ENCODE peak calls at places on chromosomes 2 and 18, in ten cellular contexts. Y, Q, F, U, V, B, R, T, I and J are unnamed samples.

GRCh38 chr2:30234180-30234971 is 3.0 kb downstream of the LBH start:
- DNase-seq in Y (no peak), Q (no peak), F (no peak), U (peak), V (no peak), B (peak), R (no peak), T (no peak), I (no peak), J (no peak)

GRCh38 chr2:5981241-5982055 is 289.3 kb downstream of the SOX11 start:
- DNase-seq in Y (no peak), Q (no peak), F (no peak), U (no peak), V (no peak), B (peak), R (no peak), T (no peak), I (no peak), J (no peak)

GRCh38 chr2:166727105-166727504 is 161.2 kb upstream of the XIRP2 start:
- DNase-seq in Y (no peak), Q (no peak), F (no peak), U (no peak), V (no peak), B (no peak), R (no peak), T (no peak), I (no peak), J (no peak)

GRCh38 chr2:20225294-20226151 is 593 bp upstream of the SDC1 start:
- DNase-seq in Y (no peak), Q (peak), F (peak), U (peak), V (no peak), B (peak), R (peak), T (no peak), I (no peak), J (peak)

GRCh38 chr2:64165696-64166095 is 21.5 kb upstream of the PELI1 start:
- DNase-seq in Y (no peak), Q (no peak), F (no peak), U (no peak), V (no peak), B (no peak), R (no peak), T (no peak), I (peak), J (no peak)

GRCh38 chr2:164773635-164774034 is 68.0 kb downstream of the COBLL1 start:
- DNase-seq in Y (no peak), Q (no peak), F (no peak), U (no peak), V (no peak), B (no peak), R (no peak), T (no peak), I (no peak), J (no peak)

GRCh38 chr2:237708961-237709360 is 81.6 kb downstream of the LRRFIP1 start:
- DNase-seq in Y (no peak), Q (no peak), F (no peak), U (no peak), V (no peak), B (peak), R (no peak), T (no peak), I (no peak), J (no peak)

GRCh38 chr18:72652990-72653593 is 109.0 kb upstream of the CBLN2 start:
- DNase-seq in Y (no peak), Q (no peak), F (peak), U (no peak), V (peak), B (peak), R (no peak), T (no peak), I (no peak), J (no peak)

GRCh38 chr2:79935771-79936657 is 368.5 kb downstream of the LRRTM1 start:
- DNase-seq in Y (no peak), Q (no peak), F (peak), U (peak), V (peak), B (peak), R (peak), T (no peak), I (peak), J (no peak)

GRCh38 chr2:25228848-25229674 is 60.7 kb upstream of the POMC start:
- DNase-seq in Y (no peak), Q (no peak), F (peak), U (peak), V (peak), B (peak), R (peak), T (peak), I (peak), J (peak)

GRCh38 chr2:176763111-176763510 is 449.5 kb upstream of the HNRNPA3 start:
- DNase-seq in Y (no peak), Q (no peak), F (no peak), U (no peak), V (no peak), B (no peak), R (no peak), T (no peak), I (no peak), J (no peak)

GRCh38 chr18:49626842-49627360 is 65.0 kb downstream of the LIPG start:
- DNase-seq in Y (no peak), Q (no peak), F (no peak), U (no peak), V (no peak), B (no peak), R (no peak), T (no peak), I (no peak), J (no peak)

GRCh38 chr2:42795275-42795674 is 2.9 kb upstream of the HAAO start:
- DNase-seq in Y (no peak), Q (no peak), F (no peak), U (no peak), V (no peak), B (no peak), R (no peak), T (no peak), I (no peak), J (no peak)

GRCh38 chr2:43088148-43089073 is 138.0 kb downstream of the ZFP36L2 start:
- DNase-seq in Y (no peak), Q (no peak), F (no peak), U (no peak), V (no peak), B (no peak), R (no peak), T (no peak), I (no peak), J (no peak)

GRCh38 chr2:85561280-85562212 is at the start of gene GGCX:
- DNase-seq in Y (peak), Q (peak), F (peak), U (peak), V (peak), B (peak), R (peak), T (peak), I (no peak), J (peak)

GRCh38 chr2:142868281-142868762 is 9.1 kb upstream of the KYNU start:
- DNase-seq in Y (no peak), Q (no peak), F (peak), U (peak), V (no peak), B (no peak), R (no peak), T (peak), I (no peak), J (peak)

GRCh38 chr2:39094717-39095363 is 26.0 kb downstream of the SOS1 start:
- DNase-seq in Y (no peak), Q (no peak), F (no peak), U (no peak), V (peak), B (no peak), R (no peak), T (no peak), I (no peak), J (no peak)

GRCh38 chr18:59041819-59042476 is 97.7 kb upstream of the SEC11C start:
- DNase-seq in Y (no peak), Q (no peak), F (no peak), U (no peak), V (no peak), B (no peak), R (no peak), T (no peak), I (no peak), J (no peak)

GRCh38 chr2:176126929-176127768 is 2.4 kb upstream of the HOXD8 start:
- DNase-seq in Y (peak), Q (no peak), F (no peak), U (peak), V (peak), B (peak), R (peak), T (peak), I (no peak), J (no peak)

GRCh38 chr2:234960091-234961088 is 8.6 kb downstream of the SH3BP4 start:
- DNase-seq in Y (no peak), Q (no peak), F (no peak), U (no peak), V (no peak), B (peak), R (no peak), T (no peak), I (no peak), J (no peak)

GRCh38 chr18:45733535-45733934 is 9.6 kb downstream of the SLC14A1 start:
- DNase-seq in Y (no peak), Q (no peak), F (no peak), U (no peak), V (no peak), B (peak), R (no peak), T (no peak), I (no peak), J (no peak)

GRCh38 chr2:238220892-238221521 is 17.5 kb upstream of the ILKAP start:
- DNase-seq in Y (no peak), Q (no peak), F (no peak), U (no peak), V (no peak), B (no peak), R (no peak), T (no peak), I (no peak), J (no peak)

GRCh38 chr2:6342273-6342920 is 523.3 kb downstream of the CMPK2 start:
- DNase-seq in Y (no peak), Q (no peak), F (no peak), U (no peak), V (no peak), B (no peak), R (no peak), T (no peak), I (no peak), J (no peak)

GRCh38 chr18:59148192-59148591 is 8.5 kb downstream of the SEC11C start:
- DNase-seq in Y (no peak), Q (no peak), F (no peak), U (peak), V (no peak), B (no peak), R (peak), T (no peak), I (no peak), J (no peak)

GRCh38 chr2:215619022-215619958 is 183.4 kb upstream of the FN1 start:
- DNase-seq in Y (no peak), Q (no peak), F (no peak), U (no peak), V (no peak), B (peak), R (peak), T (no peak), I (no peak), J (no peak)

GRCh38 chr2:120858764-120859525 is 123.3 kb downstream of the GLI2 start:
- DNase-seq in Y (no peak), Q (no peak), F (no peak), U (no peak), V (no peak), B (peak), R (no peak), T (no peak), I (no peak), J (no peak)

GRCh38 chr2:74554821-74555531 is 456 bp downstream of the DOK1 start:
- DNase-seq in Y (no peak), Q (no peak), F (peak), U (peak), V (peak), B (peak), R (no peak), T (no peak), I (no peak), J (no peak)

GRCh38 chr2:24182507-24182906 is 7.7 kb downstream of the FAM228A start:
- DNase-seq in Y (no peak), Q (no peak), F (no peak), U (no peak), V (no peak), B (no peak), R (no peak), T (no peak), I (no peak), J (no peak)

GRCh38 chr2:46065152-46065551 is 232.1 kb upstream of the EPAS1 start:
- DNase-seq in Y (no peak), Q (no peak), F (no peak), U (no peak), V (no peak), B (no peak), R (no peak), T (no peak), I (no peak), J (no peak)

GRCh38 chr2:26521054-26521912 is 43.4 kb upstream of the OTOF start:
- DNase-seq in Y (no peak), Q (no peak), F (peak), U (peak), V (peak), B (peak), R (no peak), T (no peak), I (no peak), J (no peak)

GRCh38 chr2:108399479-108399878 is 21.7 kb downstream of the SULT1C4 start:
- DNase-seq in Y (no peak), Q (no peak), F (no peak), U (no peak), V (no peak), B (peak), R (no peak), T (no peak), I (no peak), J (no peak)

GRCh38 chr18:13112982-13113381 is 105.6 kb upstream of the LDLRAD4 start:
- DNase-seq in Y (no peak), Q (no peak), F (peak), U (peak), V (no peak), B (peak), R (no peak), T (no peak), I (no peak), J (no peak)